ENCODE peak calls at places on chromosomes 2 and 18, in five cellular contexts. K is mesendoderm; T is cardiac fibroblast; V is CD8-positive, alpha-beta T cell; L is lower lobe of right lung. Y is an unnamed sample.

GRCh38 chr2:188132385-188132784 is 159.3 kb upstream of the GULP1 start:
- DNase-seq in T (peak; percentile 24), V (no peak), L (no peak), K (no peak), Y (peak; percentile 59)

GRCh38 chr18:76621184-76621583 is 126.1 kb upstream of the ZNF516 start:
- DNase-seq in T (peak; percentile 20), K (peak; percentile 7), V (no peak), L (no peak), Y (no peak)

GRCh38 chr2:10552220-10552870 is 104.2 kb upstream of the ODC1 start:
- DNase-seq in V (no peak), T (no peak), L (no peak), K (peak; percentile 87), Y (no peak)

GRCh38 chr2:135076556-135076955 is 24.5 kb downstream of the RAB3GAP1 start:
- DNase-seq in T (no peak), V (no peak), K (no peak), L (no peak), Y (no peak)

GRCh38 chr2:112187805-112188596 is 49.8 kb downstream of the FBLN7 start:
- DNase-seq in T (peak; percentile 60), K (peak; percentile 30), V (peak; percentile 30), L (no peak), Y (no peak)

GRCh38 chr18:59547691-59548182 is 149.5 kb downstream of the CCBE1 start:
- DNase-seq in K (peak; percentile 62), V (no peak), L (no peak), T (peak; percentile 82), Y (peak; percentile 66)

GRCh38 chr2:10700078-10700803 is 10.5 kb upstream of the NOL10 start:
- DNase-seq in K (no peak), T (no peak), V (no peak), L (no peak), Y (no peak)

GRCh38 chr2:194562329-194562728 is 1094.7 kb upstream of the SLC39A10 start:
- DNase-seq in L (no peak), T (no peak), V (no peak), K (no peak), Y (no peak)

GRCh38 chr18:39271654-39272053 is 1706.1 kb upstream of the CELF4 start:
- DNase-seq in K (no peak), T (no peak), L (no peak), V (no peak), Y (no peak)

GRCh38 chr18:76208632-76209308 is 286.3 kb downstream of the ZNF516 start:
- DNase-seq in L (no peak), V (no peak), K (peak; percentile 3), T (no peak), Y (no peak)

GRCh38 chr2:231671617-231672350 is 36.5 kb upstream of the PTMA start:
- DNase-seq in T (no peak), L (peak; percentile 69), V (no peak), K (no peak), Y (no peak)

GRCh38 chr2:12717988-12718661 is 1.4 kb downstream of the TRIB2 start:
- DNase-seq in T (peak; percentile 52), L (no peak), V (no peak), K (peak; percentile 50), Y (peak; percentile 67)

GRCh38 chr2:200308421-200309295 is 2.2 kb downstream of the SPATS2L start:
- DNase-seq in V (no peak), L (no peak), K (no peak), T (peak; percentile 43), Y (no peak)
- H3K4me3 ChIP-seq in V (no peak overlapping the region), L (peak overlapping the region; percentile 79), K (peak overlapping the region; percentile 72), T (no peak overlapping the region), Y (peak overlapping the region; percentile 99)

GRCh38 chr2:158459161-158460003 is 2.6 kb downstream of the PKP4 start:
- DNase-seq in V (no peak), T (no peak), L (no peak), K (no peak), Y (no peak)
- H3K4me3 ChIP-seq in V (no peak overlapping the region), T (no peak overlapping the region), L (peak overlapping the region; percentile 87), K (no peak overlapping the region), Y (peak overlapping the region; percentile 51)

DNA sequence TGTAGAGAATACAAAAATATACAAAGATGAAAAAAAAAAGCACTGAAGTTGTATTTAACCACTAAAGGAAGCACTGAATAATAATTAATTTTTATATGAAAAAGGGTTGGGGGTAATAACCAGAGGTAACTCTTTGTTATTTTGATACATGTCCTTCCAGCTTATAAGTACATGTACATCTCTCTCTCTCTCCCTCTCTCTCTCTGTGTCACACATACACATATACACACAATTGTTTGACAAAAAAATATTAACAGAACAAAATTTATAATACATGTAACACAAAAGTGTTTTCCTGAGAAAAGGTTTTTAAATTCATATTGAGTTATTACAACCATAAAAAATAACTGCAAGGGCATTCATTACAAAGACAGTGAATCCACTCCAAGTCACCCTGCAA is 4.6 kb downstream of the WIPF1 start:
- DNase-seq in K (no peak), L (no peak), T (no peak), V (no peak), Y (no peak)
- H3K4me3 ChIP-seq in K (no peak overlapping the region), L (peak overlapping the region; percentile 44), T (no peak overlapping the region), V (peak overlapping the region; percentile 27), Y (no peak overlapping the region)

GRCh38 chr2:241616168-241617125 is 20.5 kb downstream of the THAP4 start:
- DNase-seq in V (no peak), L (no peak), T (no peak), K (no peak), Y (peak; percentile 71)

GRCh38 chr2:241615522-241616052 is 21.4 kb downstream of the THAP4 start:
- DNase-seq in T (no peak), V (no peak), L (no peak), K (no peak), Y (no peak)

GRCh38 chr2:241618296-241618805 is 18.6 kb downstream of the THAP4 start:
- DNase-seq in L (no peak), T (peak; percentile 12), K (no peak), V (no peak), Y (no peak)

GRCh38 chr2:241618836-241619235 is 18.1 kb downstream of the THAP4 start:
- DNase-seq in V (no peak), K (no peak), L (no peak), T (no peak), Y (no peak)

GRCh38 chr2:241617431-241618154 is 19.4 kb downstream of the THAP4 start:
- DNase-seq in K (peak; percentile 66), V (no peak), L (peak; percentile 61), T (peak; percentile 36), Y (peak; percentile 83)
- H3K4me3 ChIP-seq in K (no peak overlapping the region), V (peak overlapping the region; percentile 73), L (peak overlapping the region; percentile 47), T (no peak overlapping the region), Y (peak overlapping the region; percentile 54)

GRCh38 chr2:43831438-43832294 is 7.0 kb downstream of the ABCG5 start:
- DNase-seq in K (no peak), L (no peak), T (no peak), V (no peak), Y (peak; percentile 59)
- H3K4me3 ChIP-seq in K (no peak overlapping the region), L (peak overlapping the region; percentile 23), T (peak overlapping the region; percentile 25), V (no peak overlapping the region), Y (peak overlapping the region; percentile 5)

DNA sequence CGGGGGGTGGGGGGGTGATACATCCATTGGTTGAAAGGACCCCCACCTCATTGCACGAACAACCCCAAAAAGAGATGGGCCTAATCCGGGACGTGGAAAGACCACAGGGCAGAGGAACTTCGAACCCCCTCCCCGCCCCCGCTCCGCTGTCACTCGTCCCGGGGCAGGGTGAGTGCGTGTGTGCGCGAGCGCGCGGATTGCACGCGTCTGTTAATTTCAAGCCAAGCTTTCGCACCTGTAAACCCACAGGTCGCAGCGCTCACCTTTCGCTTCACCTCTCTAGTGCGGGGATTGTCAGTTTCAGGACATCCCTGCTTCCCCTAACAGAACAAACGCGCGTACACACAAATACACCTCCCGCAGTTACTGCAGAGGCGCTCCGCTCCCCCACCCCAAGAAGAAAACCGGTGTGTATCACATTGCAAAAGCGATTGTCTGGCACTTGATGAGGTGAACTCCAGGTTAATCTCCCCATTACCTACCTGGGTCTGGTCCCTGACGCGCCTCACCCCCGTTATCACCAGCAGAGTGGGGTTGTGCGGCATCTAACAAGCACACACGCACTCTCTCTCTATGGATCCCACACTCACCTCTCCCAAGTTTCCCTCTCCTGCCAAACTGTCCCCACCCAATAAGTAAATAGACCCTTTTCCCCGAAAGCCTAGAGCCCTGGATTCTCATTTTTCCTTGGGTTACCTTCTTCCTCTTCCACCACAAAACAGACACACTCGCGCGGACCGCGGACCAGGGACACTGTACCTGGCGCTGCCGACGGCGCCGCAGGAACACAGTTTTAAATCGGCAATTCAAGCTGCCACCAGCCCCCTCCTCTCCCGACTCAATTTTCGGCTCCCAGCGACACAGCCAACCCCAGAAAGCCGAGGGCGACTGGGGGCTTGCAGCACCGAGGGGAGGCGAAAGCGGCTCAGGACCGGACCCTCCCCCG is 1.0 kb downstream of the CYP26B1 start:
- DNase-seq in K (no peak), L (peak; percentile 30), T (no peak), V (no peak), Y (peak; percentile 72)
- H3K4me3 ChIP-seq in K (peak overlapping the region; percentile 22), L (peak overlapping the region; percentile 58), T (peak overlapping the region; percentile 28), V (no peak overlapping the region), Y (peak overlapping the region; percentile 68)

Y was measured in right cardiac atrium.